ENCODE peak calls at places on chromosome 1, in ten cellular contexts. V is stimulated activated CD4-positive, alpha-beta T cell treated with anti-CD3 and anti-CD28 coated beads, Interleukin-15, amount 100 ng/mL, for 24 hours; D is hippocampal formation; J is KBM-7; I is mucosa of descending colon; B is stimulated activated naive B cell treated with anti-CD40 and anti-IgM and Interleukin-4, amounts not matched to agents 10 μg/mL and 1 μg/mL and 100 μg/mL, for 72 hours; A is stimulated activated CD8-positive, alpha-beta memory T cell treated with anti-CD3 and anti-CD28 coated beads, Interleukin-12 subunit alpha, Interleukin-12 subunit beta, amount 100 ng/mL, for 4 hours; N is iPS-NIHi11; Q is uterus; L is psoas muscle. S is an unnamed sample.

GRCh38 chr1:109527098-109527811 is 12.4 kb upstream of the GPR61 start:
- DNase-seq in V (no peak), D (no peak), J (no peak), I (no peak), B (no peak), A (no peak), N (no peak), Q (no peak), L (no peak), S (no peak)

GRCh38 chr1:151853411-151853930 is at the start of gene THEM5:
- DNase-seq in V (no peak), D (no peak), J (no peak), I (no peak), B (no peak), A (no peak), N (no peak), Q (no peak), L (no peak), S (no peak)

GRCh38 chr1:24393892-24394291 is 19.7 kb downstream of the STPG1 start:
- DNase-seq in V (no peak), D (no peak), J (no peak), I (no peak), B (no peak), A (no peak), N (no peak), Q (no peak), L (no peak), S (no peak)

GRCh38 chr1:36251794-36252481 is 27.7 kb downstream of the THRAP3 start:
- DNase-seq in V (no peak), D (no peak), J (no peak), I (no peak), B (no peak), A (no peak), N (no peak), Q (no peak), L (no peak), S (no peak)

GRCh38 chr1:110258734-110259133 is 48.6 kb downstream of the KCNC4 start:
- DNase-seq in V (no peak), D (no peak), J (no peak), I (no peak), B (no peak), A (no peak), N (no peak), Q (no peak), L (no peak), S (no peak)

GRCh38 chr1:3067301-3067670 is 1.7 kb upstream of the PRDM16 start:
- DNase-seq in V (no peak), D (no peak), J (no peak), I (peak; percentile 40), B (no peak), A (no peak), N (no peak), Q (no peak), L (peak; percentile 49), S (no peak)

GRCh38 chr1:230270940-230271325 is 155.2 kb downstream of the PGBD5 start:
- DNase-seq in V (peak; percentile 30), D (no peak), J (no peak), I (no peak), B (peak; percentile 31), A (no peak), N (no peak), Q (no peak), L (no peak), S (no peak)

GRCh38 chr1:234774971-234775370 is 165.0 kb upstream of the IRF2BP2 start:
- DNase-seq in V (no peak), D (no peak), J (peak; percentile 68), I (no peak), B (no peak), A (no peak), N (no peak), Q (no peak), L (no peak), S (no peak)

GRCh38 chr1:31315902-31316301 is 19.1 kb downstream of the ZCCHC17 start:
- DNase-seq in V (no peak), D (no peak), J (no peak), I (no peak), B (no peak), A (no peak), N (no peak), Q (no peak), L (no peak), S (no peak)

GRCh38 chr1:226691257-226691656 is 47.8 kb downstream of the ITPKB start:
- DNase-seq in V (peak; percentile 57), D (no peak), J (no peak), I (no peak), B (no peak), A (peak; percentile 40), N (no peak), Q (peak; percentile 46), L (no peak), S (no peak)

GRCh38 chr1:112673589-112674439 is 645 bp upstream of the MOV10 start:
- DNase-seq in V (no peak), D (peak; percentile 38), J (peak; percentile 38), I (no peak), B (no peak), A (no peak), N (no peak), Q (no peak), L (no peak), S (peak; percentile 42)

GRCh38 chr1:31801450-31801849 is 14.4 kb downstream of the SPOCD1 start:
- DNase-seq in V (no peak), D (no peak), J (peak; percentile 32), I (no peak), B (no peak), A (no peak), N (no peak), Q (no peak), L (no peak), S (no peak)

GRCh38 chr1:186530104-186530503 is 69.2 kb upstream of the PDC start:
- DNase-seq in V (no peak), D (no peak), J (no peak), I (no peak), B (no peak), A (no peak), N (no peak), Q (no peak), L (no peak), S (no peak)

GRCh38 chr1:171943973-171944561 is 102.8 kb downstream of the DNM3 start:
- DNase-seq in V (no peak), D (no peak), J (no peak), I (no peak), B (no peak), A (no peak), N (no peak), Q (no peak), L (no peak), S (no peak)

GRCh38 chr1:246043556-246043955 is 463.5 kb downstream of the SMYD3 start:
- DNase-seq in V (no peak), D (no peak), J (no peak), I (no peak), B (no peak), A (no peak), N (no peak), Q (no peak), L (no peak), S (no peak)

GRCh38 chr1:2494323-2494693 is 18.2 kb downstream of the PLCH2 start:
- DNase-seq in V (no peak), D (no peak), J (no peak), I (no peak), B (no peak), A (no peak), N (no peak), Q (peak; percentile 31), L (no peak), S (no peak)

GRCh38 chr1:90850181-90850924 is 133.3 kb upstream of the BARHL2 start:
- DNase-seq in V (no peak), D (no peak), J (peak; percentile 58), I (no peak), B (no peak), A (no peak), N (no peak), Q (peak; percentile 21), L (peak; percentile 57), S (peak; percentile 17)

GRCh38 chr1:31372961-31373896 is at the start of gene FABP3:
- DNase-seq in V (peak; percentile 30), D (peak; percentile 71), J (peak; percentile 56), I (peak; percentile 89), B (peak; percentile 8), A (no peak), N (peak; percentile 92), Q (peak; percentile 71), L (peak; percentile 94), S (peak; percentile 85)

S was measured in heart right ventricle.